ENCODE peak calls at places on chromosomes 11 and 22, in nine cellular contexts. V is adrenal gland; U is suprapubic skin; T is psoas muscle; K is ovary; L is A673; F is spleen; Y is CD8-positive, alpha-beta memory T cell; E is left ventricle myocardium inferior. S is an unnamed sample. For H3K4me1 and H3K36me3, the result is how much of the 10 kb centered on the place peaks cover.

GRCh38 chr22:17159504-17159951 is 451 bp upstream of the HDHD5 start:
- DNase-seq in V (peak), U (no peak), T (peak), K (peak), L (peak), F (no peak), Y (no peak), E (peak), S (peak)

GRCh38 chr22:19850482-19851109 is 4.1 kb downstream of the GNB1L start:
- DNase-seq in V (no peak), U (no peak), T (no peak), K (no peak), L (no peak), F (no peak), Y (no peak), E (no peak), S (no peak)

GRCh38 chr22:44192098-44192810 is 11.5 kb downstream of the PARVG start:
- DNase-seq in V (no peak), U (peak), T (no peak), K (no peak), L (peak), F (peak), Y (peak), E (no peak), S (no peak)

GRCh38 chr22:17162731-17163130 is 3.7 kb upstream of the HDHD5 start:
- DNase-seq in V (no peak), U (no peak), T (no peak), K (no peak), L (no peak), F (no peak), Y (no peak), E (no peak), S (no peak)

GRCh38 chr11:122170815-122171475 is 54.9 kb upstream of the BLID start:
- DNase-seq in V (no peak), U (no peak), T (no peak), K (no peak), L (no peak), F (no peak), Y (no peak), E (no peak), S (no peak)

GRCh38 chr22:37157516-37158289 is 8.0 kb upstream of the IL2RB start:
- DNase-seq in V (no peak), U (no peak), T (no peak), K (no peak), L (no peak), F (peak), Y (no peak), E (no peak), S (no peak)

GRCh38 chr11:109606256-109606655 is 184.3 kb downstream of the C11orf87 start:
- DNase-seq in V (no peak), U (no peak), T (no peak), K (no peak), L (no peak), F (no peak), Y (no peak), E (no peak), S (no peak)

GRCh38 chr11:11414996-11415395 is 61.9 kb upstream of the CSNK2A3 start:
- DNase-seq in V (no peak), U (no peak), T (no peak), K (no peak), L (peak), F (no peak), Y (no peak), E (no peak), S (no peak)

GRCh38 chr22:33513388-33514336 is 406.6 kb downstream of the LARGE1 start:
- DNase-seq in V (no peak), U (no peak), T (no peak), K (no peak), L (no peak), F (no peak), Y (no peak), E (no peak), S (no peak)

GRCh38 chr11:70381872-70382842 is 16.2 kb upstream of the CTTN start:
- DNase-seq in V (no peak), U (no peak), T (no peak), K (no peak), L (peak), F (no peak), Y (no peak), E (no peak), S (no peak)

GRCh38 chr11:128397362-128397761 is 190.0 kb downstream of the ETS1 start:
- DNase-seq in V (no peak), U (no peak), T (no peak), K (no peak), L (no peak), F (no peak), Y (no peak), E (no peak), S (no peak)

GRCh38 chr11:46343520-46343919 is 3.7 kb upstream of the DGKZ start:
- DNase-seq in V (no peak), U (no peak), T (no peak), K (no peak), L (no peak), F (no peak), Y (no peak), E (no peak), S (no peak)

GRCh38 chr22:19701420-19702145 is 12.7 kb upstream of the SEPTIN5 start:
- DNase-seq in V (no peak), U (peak), T (no peak), K (no peak), L (no peak), F (peak), Y (no peak), E (no peak), S (no peak)

GRCh38 chr22:40609216-40609615 is 27.3 kb downstream of the MRTFA start:
- DNase-seq in V (no peak), U (no peak), T (no peak), K (no peak), L (no peak), F (no peak), Y (no peak), E (no peak), S (no peak)

GRCh38 chr11:100978942-100979341 is 150.7 kb downstream of the PGR start:
- DNase-seq in V (no peak), U (no peak), T (no peak), K (no peak), L (no peak), F (no peak), Y (no peak), E (no peak), S (no peak)

GRCh38 chr11:35725880-35726279 is 63.3 kb downstream of the TRIM44 start:
- DNase-seq in V (peak), U (no peak), T (no peak), K (no peak), L (no peak), F (no peak), Y (no peak), E (no peak), S (peak)

GRCh38 chr11:57248780-57249383 is 11.8 kb upstream of the APLNR start:
- DNase-seq in V (peak), U (no peak), T (peak), K (peak), L (peak), F (peak), Y (no peak), E (peak), S (peak)

GRCh38 chr22:37176464-37177061 is 11.5 kb downstream of the C1QTNF6 start:
- DNase-seq in V (peak), U (peak), T (peak), K (peak), L (no peak), F (peak), Y (no peak), E (peak), S (peak)

GRCh38 chr22:19643448-19644313 is 70.6 kb upstream of the SEPTIN5 start:
- DNase-seq in V (no peak), U (peak), T (no peak), K (no peak), L (no peak), F (no peak), Y (no peak), E (no peak), S (no peak)

GRCh38 chr11:8098361-8098760 is 17.4 kb downstream of the TUB start:
- DNase-seq in V (no peak), U (no peak), T (no peak), K (no peak), L (no peak), F (peak), Y (no peak), E (no peak), S (no peak)

GRCh38 chr11:86035164-86035563 is 33.7 kb downstream of the PICALM start:
- DNase-seq in V (no peak), U (no peak), T (no peak), K (no peak), L (no peak), F (no peak), Y (no peak), E (no peak), S (no peak)

GRCh38 chr11:103035656-103036434 is 56.1 kb downstream of the DCUN1D5 start:
- DNase-seq in V (peak), U (no peak), T (no peak), K (no peak), L (peak), F (no peak), Y (peak), E (no peak), S (peak)

GRCh38 chr11:78054971-78055370 is 8.7 kb upstream of the THRSP start:
- DNase-seq in V (no peak), U (no peak), T (no peak), K (no peak), L (no peak), F (no peak), Y (no peak), E (no peak), S (no peak)

GRCh38 chr22:46902998-46903916 is 140.8 kb downstream of the TBC1D22A start:
- DNase-seq in V (no peak), U (peak), T (no peak), K (no peak), L (no peak), F (no peak), Y (no peak), E (no peak), S (no peak)

GRCh38 chr11:2774173-2775082 is 74.6 kb upstream of the KCNQ1OT1 start:
- DNase-seq in V (peak), U (peak), T (no peak), K (peak), L (no peak), F (peak), Y (no peak), E (no peak), S (peak)

GRCh38 chr11:62516736-62517371 is 29.8 kb downstream of the AHNAK start:
- DNase-seq in V (no peak), U (no peak), T (no peak), K (no peak), L (no peak), F (no peak), Y (no peak), E (no peak), S (no peak)

GRCh38 chr11:21104641-21105040 is 435.3 kb downstream of the NELL1 start:
- DNase-seq in V (no peak), U (no peak), T (no peak), K (no peak), L (no peak), F (no peak), Y (no peak), E (no peak), S (no peak)

GRCh38 chr11:111421251-111421650 is 42.2 kb upstream of the POU2AF1 start:
- DNase-seq in V (no peak), U (no peak), T (no peak), K (no peak), L (no peak), F (no peak), Y (no peak), E (no peak), S (no peak)

GRCh38 chr11:133163463-133164419 is 368.6 kb downstream of the OPCML start:
- DNase-seq in V (peak), U (no peak), T (no peak), K (no peak), L (peak), F (no peak), Y (no peak), E (no peak), S (no peak)

GRCh38 chr11:134668796-134669195 is 256.8 kb upstream of the B3GAT1 start:
- DNase-seq in V (no peak), U (peak), T (no peak), K (no peak), L (no peak), F (no peak), Y (no peak), E (no peak), S (no peak)

GRCh38 chr11:123214396-123214795 is 19.3 kb upstream of the CLMP start:
- DNase-seq in V (no peak), U (no peak), T (no peak), K (no peak), L (no peak), F (no peak), Y (no peak), E (no peak), S (no peak)

GRCh38 chr11:113782134-113782533 is 2.5 kb downstream of the CLDN25 start:
- DNase-seq in V (no peak), U (no peak), T (no peak), K (no peak), L (no peak), F (no peak), Y (no peak), E (no peak), S (no peak)

GRCh38 chr11:196786-197731 is 4.2 kb downstream of the SCGB1C1 start:
- DNase-seq in V (no peak), U (peak), T (no peak), K (peak), L (no peak), F (no peak), Y (no peak), E (no peak), S (no peak)

GRCh38 chr22:39995346-39996252 is 845 bp downstream of the FAM83F start:
- DNase-seq in V (no peak), U (no peak), T (no peak), K (peak), L (no peak), F (no peak), Y (no peak), E (no peak), S (no peak)

GRCh38 chr11:57402188-57403066 is 12.0 kb upstream of the PRG2 start:
- DNase-seq in V (no peak), U (no peak), T (no peak), K (no peak), L (no peak), F (no peak), Y (no peak), E (no peak), S (no peak)

GRCh38 chr11:130313383-130314183 is 1.1 kb downstream of the ZBTB44 start:
- DNase-seq in V (no peak), U (no peak), T (no peak), K (no peak), L (peak), F (no peak), Y (no peak), E (no peak), S (no peak)

GRCh38 chr11:73267122-73267846 is 4.9 kb upstream of the P2RY6 start:
- DNase-seq in V (peak), U (peak), T (no peak), K (no peak), L (no peak), F (no peak), Y (no peak), E (no peak), S (no peak)

GRCh38 chr22:43319661-43320486 is 23.3 kb downstream of the SCUBE1 start:
- DNase-seq in V (no peak), U (no peak), T (no peak), K (no peak), L (no peak), F (no peak), Y (no peak), E (no peak), S (no peak)

GRCh38 chr11:12177739-12178338 is 67.4 kb downstream of the MICAL2 start:
- DNase-seq in V (no peak), U (no peak), T (no peak), K (no peak), L (no peak), F (no peak), Y (no peak), E (no peak), S (no peak)

GRCh38 chr11:96094156-96094555 is 170.2 kb upstream of the MTMR2 start:
- DNase-seq in V (no peak), U (no peak), T (no peak), K (no peak), L (no peak), F (no peak), Y (no peak), E (no peak), S (no peak)
- H3K4me1 ChIP-seq in V (under half), U (half or more), T (under half), K (under half), L (under half), F (under half), Y (under half), E (under half), S (under half)

DNA sequence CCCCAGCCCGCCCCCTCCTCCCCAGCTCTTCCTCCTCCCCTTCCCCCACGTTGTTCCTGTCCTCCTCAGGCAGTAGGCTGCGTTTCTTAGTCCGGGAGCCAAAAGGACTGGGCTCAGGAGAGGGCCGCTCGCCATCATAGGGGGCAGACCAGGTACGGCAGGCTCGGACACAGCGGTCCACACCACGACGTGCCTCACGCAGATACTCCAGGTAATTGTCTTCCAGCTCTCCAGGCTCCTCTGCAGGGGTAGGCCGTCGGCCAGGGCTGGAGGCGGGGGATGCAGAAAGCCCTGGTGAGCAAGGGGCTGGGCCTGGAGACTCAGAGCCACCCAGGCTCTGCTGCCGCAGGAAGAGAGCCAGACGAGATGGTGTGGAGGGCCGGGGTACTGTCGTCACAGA is 12.4 kb downstream of the C11orf42 start:
- DNase-seq in V (no peak), U (no peak), T (no peak), K (no peak), L (no peak), F (no peak), Y (no peak), E (no peak), S (no peak)
- H3K36me3 ChIP-seq in V (under half), U (half or more), T (under half), K (under half), L (under half), F (under half), Y (under half), E (half or more), S (under half)

DNA sequence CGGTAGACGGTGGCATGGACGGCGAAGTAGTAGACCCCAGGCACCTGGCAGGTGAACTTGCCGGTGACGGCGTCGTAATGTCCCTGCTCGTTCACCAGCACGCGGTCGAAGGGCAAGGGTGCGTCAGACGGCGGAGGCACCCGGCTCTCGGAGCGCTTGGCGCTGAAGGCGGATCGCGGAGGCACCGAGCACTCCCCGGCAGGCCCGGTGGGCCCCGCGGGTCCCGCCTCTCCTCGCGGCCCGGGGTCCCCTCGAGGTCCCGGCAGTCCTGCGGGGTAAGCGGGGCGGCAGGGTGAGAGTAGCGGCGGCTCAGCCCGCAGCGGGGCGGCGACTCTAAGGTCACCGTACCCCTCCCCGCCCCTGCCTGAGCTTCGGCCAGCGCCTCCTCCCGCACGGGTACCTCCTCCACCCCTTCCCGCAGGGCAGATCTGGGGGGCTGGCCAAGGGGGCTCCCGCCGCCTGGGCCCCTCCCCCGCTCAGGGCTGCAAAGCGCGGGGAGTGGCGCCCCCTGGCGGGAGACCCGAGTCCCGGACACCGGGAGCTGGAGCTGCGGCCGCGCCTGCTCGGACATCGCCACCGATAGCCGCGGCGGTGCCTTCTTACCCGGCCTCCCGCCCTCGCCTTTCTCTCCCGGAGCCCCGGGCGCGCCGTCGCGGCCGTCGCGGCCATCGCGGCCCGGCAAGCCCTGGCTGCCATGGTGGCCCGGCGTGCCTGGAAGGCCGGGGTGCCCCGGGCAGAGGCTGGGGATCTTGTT is 925 bp downstream of the C1QTNF5 start:
- DNase-seq in V (peak), U (no peak), T (peak), K (peak), L (peak), F (peak), Y (no peak), E (peak), S (peak)
- H3K4me3 ChIP-seq in V (no peak), U (peak), T (peak), K (peak), L (peak), F (peak), Y (no peak), E (peak), S (peak)

DNA sequence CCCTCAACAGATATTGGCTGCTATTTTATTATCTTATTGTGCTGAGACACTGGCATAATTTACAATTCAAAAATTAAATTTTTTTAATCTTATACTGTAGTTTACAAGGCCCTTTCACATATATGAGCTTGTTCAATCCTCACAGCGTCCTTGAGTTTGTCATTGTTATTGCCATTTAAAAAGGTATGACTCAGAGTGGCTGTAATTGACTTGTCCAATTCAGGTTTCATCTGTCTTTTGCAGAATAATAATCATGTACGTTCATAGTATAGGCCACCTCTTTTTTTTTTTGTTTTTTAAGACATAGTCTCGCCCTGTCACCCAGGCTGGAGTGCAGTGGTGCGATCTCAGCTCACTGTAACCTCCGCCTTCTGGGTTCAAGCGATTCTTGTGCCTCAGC is 11.5 kb downstream of the PTPRJ start:
- DNase-seq in V (no peak), U (no peak), T (no peak), K (no peak), L (no peak), F (no peak), Y (no peak), E (no peak), S (no peak)
- H3K4me1 ChIP-seq in V (under half), U (under half), T (under half), K (under half), L (under half), F (under half), Y (under half), E (under half), S (under half)

GRCh38 chr11:127037001-127037400 is 36.4 kb upstream of the KIRREL3 start:
- DNase-seq in V (no peak), U (no peak), T (no peak), K (no peak), L (no peak), F (no peak), Y (no peak), E (no peak), S (no peak)
- H3K36me3 ChIP-seq in V (under half), U (under half), T (under half), K (under half), L (under half), F (under half), Y (under half), E (under half), S (under half)

S was measured in heart right ventricle.